ENCODE peak calls at places on chromosomes 2 and 18, in six cellular contexts. M is SK-N-SH, E is endothelial cell of umbilical vein, V is HCT116, K is GM12878, U is suprapubic skin. T is an unnamed sample. For H3K4me1, the result is how much of the 10 kb centered on the place peaks cover.

GRCh38 chr2:241051578-241052487 is 50.3 kb downstream of the MTERF4 start:
- DNase-seq in M (peak), E (no peak), V (no peak), K (no peak), U (peak), T (no peak)

GRCh38 chr18:26721876-26722581 is 143.5 kb downstream of the AQP4 start:
- DNase-seq in M (no peak), E (no peak), V (no peak), K (no peak), U (no peak), T (no peak)

GRCh38 chr2:25814681-25815080 is 63.6 kb downstream of the ASXL2 start:
- DNase-seq in M (no peak), E (no peak), V (no peak), K (no peak), U (no peak), T (no peak)

GRCh38 chr2:170928036-170928823 is 823 bp upstream of the GORASP2 start:
- DNase-seq in M (no peak), E (no peak), V (no peak), K (no peak), U (no peak), T (no peak)

GRCh38 chr2:30113617-30114293 is 33.1 kb upstream of the YPEL5 start:
- DNase-seq in M (peak), E (peak), V (no peak), K (no peak), U (no peak), T (no peak)

GRCh38 chr2:216860738-216861137 is 874 bp upstream of the TNP1 start:
- DNase-seq in M (no peak), E (no peak), V (no peak), K (no peak), U (no peak), T (no peak)

GRCh38 chr2:191625016-191625415 is 52.9 kb upstream of the NABP1 start:
- DNase-seq in M (peak), E (peak), V (no peak), K (no peak), U (no peak), T (no peak)

GRCh38 chr2:226554726-226555125 is 244.9 kb downstream of the IRS1 start:
- DNase-seq in M (no peak), E (no peak), V (no peak), K (no peak), U (no peak), T (no peak)

DNA sequence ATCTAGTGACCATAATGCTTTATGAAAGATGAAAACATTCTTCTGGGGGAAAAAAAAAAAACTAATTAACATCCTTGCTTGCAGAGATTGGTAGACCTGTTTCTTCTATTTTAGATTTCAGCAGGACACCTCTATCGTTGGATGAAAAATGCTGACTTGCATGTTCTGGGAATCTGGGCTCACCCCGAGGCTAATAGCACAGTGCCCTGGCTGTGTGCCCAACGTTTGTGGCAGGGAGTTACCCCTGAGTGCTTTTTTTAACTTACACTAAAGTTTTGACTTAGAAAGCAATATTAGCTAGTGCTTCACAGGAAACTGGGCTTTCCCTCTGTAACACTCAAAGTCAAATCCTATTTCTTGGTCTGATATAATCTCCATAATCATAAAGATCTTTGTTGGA is 233.2 kb downstream of the SLC8A1 start:
- DNase-seq in M (no peak), E (no peak), V (no peak), K (no peak), U (no peak), T (no peak)
- TF ChIP-seq POLR2AphosphoS5 in M (no peak), E (no peak), V (no peak), K (no peak), U (no peak), T (no peak)

DNA sequence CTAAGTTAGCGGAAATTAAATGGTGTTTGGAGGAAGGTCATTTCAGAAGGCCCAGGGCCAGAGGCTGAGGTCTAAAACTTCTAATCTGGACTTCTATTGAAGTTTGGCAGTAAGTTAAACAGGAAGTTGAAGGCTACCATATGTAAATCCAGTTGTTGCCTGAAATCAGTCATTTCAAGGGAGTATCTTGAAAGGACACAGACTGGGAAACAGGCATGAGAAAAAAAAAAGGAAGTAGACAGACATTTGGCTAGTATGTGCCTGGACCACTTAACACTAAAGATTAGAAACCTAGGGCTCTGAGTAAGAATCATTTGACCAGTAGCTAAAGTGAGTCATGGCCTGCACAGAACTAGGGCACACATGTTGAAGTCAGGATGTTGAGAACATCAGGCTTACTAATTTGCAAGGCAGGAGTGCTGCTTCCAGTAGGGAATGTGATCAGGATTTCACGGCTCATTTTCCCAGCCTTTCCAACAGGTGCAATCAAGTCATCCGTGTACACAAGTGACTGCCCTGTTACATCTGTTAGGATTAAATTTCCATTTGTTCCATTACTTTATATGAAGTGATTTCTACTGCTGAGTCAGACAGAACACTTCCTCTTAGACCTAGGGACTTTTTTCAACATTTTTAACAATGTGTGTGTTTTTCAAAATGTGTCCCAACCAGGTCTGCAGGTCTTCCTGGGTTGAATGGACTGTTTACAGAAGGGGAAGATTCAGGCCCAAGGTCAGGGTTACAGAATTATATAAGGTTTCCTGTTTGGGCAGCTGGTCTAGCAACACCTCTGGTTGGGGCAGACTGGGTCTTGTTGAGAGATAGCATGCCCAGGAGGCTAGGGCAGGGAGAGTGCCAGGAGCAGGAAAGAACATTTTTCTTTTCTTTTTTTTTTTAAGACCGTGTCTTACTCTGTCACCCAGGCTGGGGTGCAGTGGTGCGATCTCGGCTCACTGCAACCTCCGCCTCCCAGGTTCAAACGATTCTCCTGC is 145.6 kb downstream of the TGIF1 start:
- DNase-seq in M (no peak), E (peak), V (no peak), K (peak), U (no peak), T (peak)
- H3K4me1 ChIP-seq in M (under half), E (under half), V (half or more), K (under half), U (half or more), T (under half)

DNA sequence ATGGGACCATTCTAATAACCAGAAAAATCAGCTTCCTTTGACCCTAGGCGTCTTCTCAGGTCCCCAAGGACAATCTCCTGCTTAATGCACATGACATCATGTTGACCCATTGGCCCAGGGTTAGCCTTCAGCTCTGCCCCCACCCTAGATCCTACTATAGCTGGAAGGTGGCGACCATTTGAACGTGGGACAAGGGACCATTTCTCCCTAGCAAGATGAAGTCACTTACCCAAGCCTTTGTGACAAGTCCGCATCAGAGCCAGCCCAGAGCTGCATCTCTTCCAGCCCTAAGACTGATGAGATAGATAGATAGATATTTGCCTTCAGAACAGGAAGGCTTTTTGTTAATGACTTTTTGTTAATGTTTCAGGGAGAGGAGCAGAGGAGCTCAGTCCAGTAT is 28.2 kb upstream of the TAF1B start:
- DNase-seq in M (no peak), E (no peak), V (no peak), K (no peak), U (no peak), T (no peak)
- TF ChIP-seq CTCF in M (no peak), E (no peak), V (no peak), K (no peak), U (no peak), T (no peak)

DNA sequence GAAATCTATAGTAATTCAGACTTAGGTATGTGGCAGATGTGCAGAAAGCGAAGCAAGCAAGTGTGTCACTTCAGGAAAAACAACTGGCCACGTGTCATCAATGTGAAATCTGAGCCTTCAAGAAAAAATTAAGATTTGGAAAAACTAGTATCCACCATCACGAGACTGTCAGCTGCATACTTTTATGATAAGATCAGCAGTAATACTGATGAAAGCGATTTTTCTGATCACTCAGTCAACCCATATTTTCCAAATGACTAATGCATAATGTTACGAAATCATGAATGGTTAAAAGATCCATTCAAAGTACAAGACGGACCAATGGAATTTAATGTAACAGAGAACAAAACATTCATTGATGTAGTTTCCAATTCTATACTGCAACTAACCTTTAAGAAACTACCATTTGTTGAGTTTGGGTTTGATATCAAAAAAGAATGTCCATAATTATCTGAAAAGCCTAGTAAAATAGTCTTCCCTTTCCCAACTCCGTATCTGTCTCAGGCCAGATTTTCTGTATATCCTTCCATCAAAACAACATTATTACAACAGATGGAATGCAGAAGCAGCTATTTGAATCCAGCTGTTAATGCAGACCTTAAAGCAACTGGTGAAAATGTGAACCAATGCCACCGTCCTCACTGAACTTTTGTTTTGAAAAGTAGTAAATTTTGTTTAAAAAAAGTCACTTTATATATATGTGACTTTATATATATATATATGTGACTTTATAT is 17.0 kb upstream of the BCL2 start:
- DNase-seq in M (no peak), E (peak), V (peak), K (no peak), U (no peak), T (no peak)
- TF ChIP-seq POLR2AphosphoS5 in M (peak), E (no peak), V (no peak), K (no peak), U (no peak), T (no peak)

GRCh38 chr18:75257596-75257995 is 47.0 kb downstream of the TSHZ1 start:
- DNase-seq in M (no peak), E (no peak), V (no peak), K (no peak), U (no peak), T (no peak)

GRCh38 chr18:75253043-75253442 is 42.4 kb downstream of the TSHZ1 start:
- DNase-seq in M (no peak), E (no peak), V (no peak), K (no peak), U (no peak), T (no peak)

GRCh38 chr18:75253784-75254183 is 43.2 kb downstream of the TSHZ1 start:
- DNase-seq in M (peak), E (peak), V (no peak), K (no peak), U (no peak), T (no peak)

GRCh38 chr18:75256376-75256775 is 45.8 kb downstream of the TSHZ1 start:
- DNase-seq in M (no peak), E (no peak), V (no peak), K (no peak), U (no peak), T (no peak)

DNA sequence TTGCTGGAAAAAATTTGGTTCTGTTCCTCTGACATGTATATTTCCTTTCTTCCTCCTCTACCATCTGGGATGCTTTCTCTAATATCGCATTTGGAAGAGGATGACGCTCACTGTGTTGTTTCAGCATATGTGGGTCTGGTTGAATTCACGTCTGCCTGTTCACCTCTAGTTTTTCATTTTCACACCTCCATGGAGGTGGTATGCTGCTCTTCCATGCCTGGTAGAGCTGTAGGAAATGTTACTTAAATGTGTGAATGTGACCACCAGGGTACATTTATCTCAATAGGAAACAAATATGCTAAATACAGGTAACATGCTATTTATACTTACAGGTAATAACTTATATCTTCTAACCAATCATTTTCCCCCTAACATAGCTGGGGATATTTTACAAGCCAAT is 44.5 kb downstream of the TSHZ1 start:
- DNase-seq in M (no peak), E (no peak), V (no peak), K (no peak), U (no peak), T (no peak)
- H3K4me1 ChIP-seq in M (under half), E (under half), V (under half), K (under half), U (under half), T (under half)

DNA sequence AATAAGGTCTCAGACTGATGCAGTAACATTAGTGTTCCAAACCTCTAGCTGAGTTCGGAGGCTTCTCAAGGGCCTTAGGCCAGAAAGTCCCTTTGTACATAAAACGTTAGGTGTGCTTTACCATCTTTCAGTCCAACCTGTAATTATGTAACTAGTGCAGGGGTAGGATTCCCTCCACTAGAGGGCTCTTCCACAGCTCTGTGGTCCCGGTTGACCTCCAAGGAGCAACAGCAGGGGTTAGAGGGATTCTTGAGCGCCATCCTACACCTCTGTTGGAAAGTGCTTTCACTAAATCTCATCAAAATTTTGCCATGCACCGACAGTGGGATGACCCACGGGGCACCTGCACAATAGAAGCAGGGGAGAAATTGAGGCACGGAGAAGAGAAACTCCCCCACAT is 155.8 kb upstream of the LRP1B start:
- DNase-seq in M (peak), E (no peak), V (peak), K (no peak), U (no peak), T (no peak)
- TF ChIP-seq CTCF in M (peak), E (peak), V (peak), K (peak), U (no peak), T (no peak)

GRCh38 chr18:46289458-46289857 is 185.3 kb downstream of the HAUS1 start:
- DNase-seq in M (no peak), E (no peak), V (no peak), K (no peak), U (no peak), T (no peak)
- TF ChIP-seq POLR2AphosphoS5 in M (no peak), E (no peak), V (no peak), K (no peak), U (no peak), T (no peak)

DNA sequence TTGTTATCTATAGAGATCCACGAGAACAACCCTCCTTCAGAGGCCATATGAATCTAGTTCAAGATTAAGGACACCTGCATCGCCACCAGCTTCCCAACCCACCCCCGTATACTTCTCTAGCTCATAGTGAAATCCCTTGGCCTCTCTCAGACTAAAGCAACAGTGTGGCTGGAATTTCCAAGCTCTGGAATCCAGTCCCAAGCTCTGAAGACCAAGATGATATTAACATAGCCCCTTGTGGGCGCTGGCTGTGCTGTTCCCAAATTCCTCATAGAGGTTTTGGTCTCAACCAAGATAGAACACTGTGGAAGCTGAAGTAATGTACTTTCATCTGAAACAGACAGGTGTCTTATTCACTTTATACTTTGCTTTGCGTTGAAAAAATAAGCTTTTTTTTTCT is 139.6 kb downstream of the MAP2 start:
- DNase-seq in M (no peak), E (no peak), V (no peak), K (no peak), U (no peak), T (no peak)
- H3K4me1 ChIP-seq in M (under half), E (under half), V (under half), K (under half), U (under half), T (under half)

GRCh38 chr2:5696351-5696740 is 4.2 kb downstream of the SOX11 start:
- DNase-seq in M (peak), E (no peak), V (no peak), K (no peak), U (no peak), T (no peak)

GRCh38 chr2:5696741-5697521 is 4.7 kb downstream of the SOX11 start:
- DNase-seq in M (peak), E (no peak), V (no peak), K (no peak), U (no peak), T (no peak)

GRCh38 chr2:5697554-5697953 is 5.4 kb downstream of the SOX11 start:
- DNase-seq in M (no peak), E (no peak), V (no peak), K (no peak), U (no peak), T (no peak)

GRCh38 chr2:5694016-5694690 is 2.0 kb downstream of the SOX11 start:
- DNase-seq in M (peak), E (no peak), V (no peak), K (no peak), U (no peak), T (no peak)

GRCh38 chr2:5695641-5696350 is 3.6 kb downstream of the SOX11 start:
- DNase-seq in M (peak), E (no peak), V (no peak), K (no peak), U (no peak), T (no peak)
- TF ChIP-seq CTCF in M (peak), E (no peak), V (no peak), K (no peak), U (no peak), T (no peak)

T was measured in prostate gland.